ENCODE peak calls at places on chromosomes 3 and 15, in eight cellular contexts. O, S, Z, A, T, G, M and D are unnamed samples.

GRCh38 chr3:112604536-112604935 is 36.4 kb downstream of the CCDC80 start:
- DNase-seq in M (no peak), Z (peak; percentile 81), S (no peak), T (no peak), G (no peak), O (no peak), A (no peak), D (no peak)

GRCh38 chr3:67635257-67635656 is 19.2 kb downstream of the SUCLG2 start:
- DNase-seq in G (no peak), S (peak; percentile 68), O (no peak), T (peak; percentile 83), A (no peak), M (no peak), Z (peak; percentile 85), D (no peak)

GRCh38 chr15:69823223-69823907 is 274.4 kb downstream of the TLE3 start:
- DNase-seq in M (no peak), A (no peak), G (no peak), Z (no peak), S (peak; percentile 10), O (no peak), T (no peak), D (no peak)

GRCh38 chr3:177772908-177773557 is 575.8 kb upstream of the TBL1XR1 start:
- DNase-seq in G (no peak), O (no peak), M (no peak), S (no peak), A (no peak), T (no peak), Z (no peak), D (no peak)

GRCh38 chr3:143596957-143597642 is 251.2 kb downstream of the SLC9A9 start:
- DNase-seq in T (peak; percentile 10), M (no peak), A (no peak), G (peak; percentile 44), Z (no peak), S (no peak), O (no peak), D (no peak)

GRCh38 chr3:83890039-83890762 is 1068.6 kb upstream of the CADM2 start:
- DNase-seq in Z (peak; percentile 49), A (no peak), G (no peak), M (no peak), S (peak; percentile 19), T (peak; percentile 4), O (no peak), D (no peak)

GRCh38 chr3:89223188-89223587 is 115.8 kb downstream of the EPHA3 start:
- DNase-seq in A (no peak), Z (peak; percentile 9), T (no peak), S (no peak), O (no peak), M (no peak), G (no peak), D (no peak)

GRCh38 chr3:53238051-53238850 is 17.6 kb downstream of the TKT start:
- DNase-seq in G (no peak), O (peak; percentile 98), T (peak; percentile 90), A (no peak), Z (peak; percentile 73), S (peak; percentile 92), M (peak; percentile 67), D (peak; percentile 96)

GRCh38 chr15:89514596-89515406 is 18.4 kb upstream of the RHCG start:
- DNase-seq in O (no peak), T (peak; percentile 99), G (no peak), Z (no peak), S (peak; percentile 99), M (no peak), A (no peak), D (no peak)

GRCh38 chr3:38648659-38649499 is 608 bp downstream of the SCN5A start:
- DNase-seq in T (no peak), M (no peak), S (no peak), O (no peak), A (no peak), Z (no peak), G (peak; percentile 62), D (no peak)

GRCh38 chr3:71266875-71267274 is 316.7 kb downstream of the FOXP1 start:
- DNase-seq in O (no peak), S (no peak), G (no peak), M (no peak), T (no peak), A (no peak), Z (no peak), D (no peak)

GRCh38 chr3:136336329-136337100 is 86.4 kb downstream of the PCCB start:
- DNase-seq in G (no peak), A (no peak), M (no peak), S (no peak), O (no peak), T (no peak), Z (no peak), D (no peak)

GRCh38 chr3:21330293-21330692 is 420.7 kb downstream of the ZNF385D start:
- DNase-seq in G (no peak), A (no peak), S (peak; percentile 58), M (no peak), O (no peak), T (peak; percentile 61), Z (no peak), D (no peak)

GRCh38 chr3:193593666-193594025 is 638 bp downstream of the OPA1 start:
- DNase-seq in A (no peak), M (no peak), G (peak; percentile 35), T (peak; percentile 36), O (no peak), S (peak; percentile 29), Z (no peak), D (no peak)

GRCh38 chr15:89936051-89936792 is 23.5 kb upstream of the ARPIN start:
- DNase-seq in S (no peak), O (no peak), M (no peak), Z (no peak), G (no peak), A (no peak), T (no peak), D (no peak)

GRCh38 chr3:183555541-183556081 is at the start of gene KLHL6:
- DNase-seq in M (no peak), S (no peak), Z (no peak), T (no peak), G (no peak), A (peak; percentile 19), O (no peak), D (no peak)

GRCh38 chr15:35740761-35741160 is 194.8 kb upstream of the DPH6 start:
- DNase-seq in O (no peak), Z (peak; percentile 58), A (no peak), T (no peak), G (no peak), S (no peak), M (no peak), D (no peak)

GRCh38 chr3:127366383-127366782 is 78.5 kb upstream of the PRR20G start:
- DNase-seq in A (no peak), O (no peak), S (no peak), M (no peak), Z (no peak), T (no peak), G (peak; percentile 42), D (no peak)

GRCh38 chr15:29081781-29082180 is 187.8 kb downstream of the NSMCE3 start:
- DNase-seq in S (no peak), T (no peak), O (no peak), A (no peak), M (no peak), Z (no peak), G (no peak), D (no peak)

GRCh38 chr3:177174607-177175006 is 22.7 kb downstream of the TBL1XR1 start:
- DNase-seq in S (no peak), T (no peak), Z (no peak), M (no peak), G (no peak), O (no peak), A (no peak), D (no peak)

GRCh38 chr3:170320471-170321121 is 36.9 kb upstream of the SKIL start:
- DNase-seq in A (no peak), M (no peak), O (no peak), T (peak; percentile 13), Z (no peak), S (no peak), G (no peak), D (no peak)

GRCh38 chr3:23376516-23377248 is 173.6 kb downstream of the UBE2E2 start:
- DNase-seq in G (no peak), O (no peak), Z (no peak), A (no peak), M (no peak), S (no peak), T (no peak), D (no peak)
- H3K4me3 ChIP-seq in G (no peak overlapping the region), O (no peak overlapping the region), Z (no peak overlapping the region), A (no peak overlapping the region), M (no peak overlapping the region), S (no peak overlapping the region), T (no peak overlapping the region), D (no peak overlapping the region)

GRCh38 chr15:66647358-66647757 is 54.7 kb upstream of the SMAD6 start:
- DNase-seq in Z (no peak), A (no peak), M (no peak), O (no peak), G (no peak), T (peak; percentile 59), S (peak; percentile 20), D (no peak)

GRCh38 chr15:66644815-66645345 is 57.2 kb upstream of the SMAD6 start:
- DNase-seq in M (no peak), T (no peak), Z (no peak), A (no peak), O (no peak), S (no peak), G (no peak), D (no peak)

GRCh38 chr15:66648588-66648987 is 53.4 kb upstream of the SMAD6 start:
- DNase-seq in G (no peak), M (no peak), S (no peak), Z (no peak), A (no peak), O (no peak), T (no peak), D (no peak)

GRCh38 chr15:66646308-66646707 is 55.7 kb upstream of the SMAD6 start:
- DNase-seq in Z (peak; percentile 47), T (no peak), G (no peak), S (no peak), M (no peak), O (no peak), A (no peak), D (no peak)

DNA sequence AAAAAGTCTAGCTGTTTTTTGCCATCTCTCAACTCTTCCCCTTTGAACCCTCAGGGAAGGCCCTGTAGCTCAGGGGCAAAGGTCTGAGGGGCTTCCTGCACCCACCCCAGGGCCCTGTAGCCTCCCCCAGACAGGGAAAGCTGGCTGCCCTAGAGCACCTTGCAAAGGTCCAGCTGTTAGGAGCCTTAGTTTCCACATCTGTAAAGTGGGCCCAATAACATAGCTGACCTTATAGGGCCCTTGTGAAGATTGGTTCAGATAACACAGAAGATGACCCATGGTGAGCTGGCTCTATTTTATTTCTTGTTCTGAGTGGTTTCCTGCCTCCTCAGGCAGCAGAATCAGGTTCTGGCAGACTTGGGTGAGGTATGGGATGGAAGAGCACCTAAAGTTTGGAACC is 55.2 kb upstream of the SMAD6 start:
- DNase-seq in S (peak; percentile 26), A (no peak), G (no peak), M (no peak), Z (no peak), T (peak; percentile 14), O (no peak), D (no peak)
- H3K4me3 ChIP-seq in S (no peak overlapping the region), A (no peak overlapping the region), G (no peak overlapping the region), M (no peak overlapping the region), Z (no peak overlapping the region), T (no peak overlapping the region), O (no peak overlapping the region), D (no peak overlapping the region)

GRCh38 chr3:161700998-161701397 is 204.4 kb downstream of the OTOL1 start:
- DNase-seq in A (no peak), M (no peak), T (no peak), O (no peak), S (no peak), G (peak; percentile 69), Z (no peak), D (no peak)
- H3K4me3 ChIP-seq in A (no peak overlapping the region), M (no peak overlapping the region), T (no peak overlapping the region), O (no peak overlapping the region), S (no peak overlapping the region), G (no peak overlapping the region), Z (no peak overlapping the region), D (no peak overlapping the region)

GRCh38 chr15:66622677-66623076 is 56.9 kb upstream of the LCTL start:
- DNase-seq in A (no peak), Z (no peak), O (no peak), S (no peak), T (no peak), G (no peak), M (no peak), D (no peak)
- H3K4me3 ChIP-seq in A (no peak overlapping the region), Z (no peak overlapping the region), O (no peak overlapping the region), S (no peak overlapping the region), T (no peak overlapping the region), G (no peak overlapping the region), M (no peak overlapping the region), D (no peak overlapping the region)